ENCODE peak calls at places on chromosomes 16 and 17, in ten cellular contexts. W, A, T, P, U, G, M, X, D and Y are unnamed samples.
A peak's percentile ranks its signal among the peaks of the same experiment; 100 is the strongest.

GRCh38 chr16:58462997-58463891 is 36.7 kb upstream of the NDRG4 start:
- DNase-seq in W (peak; percentile 43), A (no peak), T (no peak), P (no peak), U (no peak), G (no peak), M (no peak), X (no peak), D (peak; percentile 25), Y (peak; percentile 56)

GRCh38 chr16:56613706-56614105 is 5.3 kb downstream of the MT2A start:
- DNase-seq in W (no peak), A (no peak), T (no peak), P (no peak), U (no peak), G (no peak), M (no peak), X (no peak), D (no peak), Y (no peak)

GRCh38 chr17:10600551-10600950 is 51.1 kb upstream of the MYH2 start:
- DNase-seq in W (no peak), A (no peak), T (no peak), P (no peak), U (no peak), G (no peak), M (no peak), X (no peak), D (no peak), Y (no peak)

GRCh38 chr17:63274156-63274555 is 171.9 kb downstream of the CYB561 start:
- DNase-seq in W (no peak), A (no peak), T (no peak), P (no peak), U (no peak), G (no peak), M (peak; percentile 70), X (no peak), D (no peak), Y (no peak)

GRCh38 chr17:13735861-13736260 is 134.1 kb upstream of the HS3ST3A1 start:
- DNase-seq in W (no peak), A (no peak), T (no peak), P (no peak), U (no peak), G (no peak), M (no peak), X (no peak), D (no peak), Y (no peak)

GRCh38 chr17:8900626-8901585 is 33.4 kb upstream of the PIK3R6 start:
- DNase-seq in W (peak; percentile 48), A (no peak), T (no peak), P (peak; percentile 44), U (no peak), G (no peak), M (no peak), X (peak; percentile 31), D (no peak), Y (no peak)

GRCh38 chr17:40540448-40540847 is 24.8 kb downstream of the CCR7 start:
- DNase-seq in W (no peak), A (no peak), T (no peak), P (no peak), U (peak; percentile 17), G (no peak), M (no peak), X (no peak), D (no peak), Y (no peak)

GRCh38 chr17:7355053-7355452 is at the start of gene TMEM95:
- DNase-seq in W (no peak), A (peak; percentile 41), T (no peak), P (no peak), U (no peak), G (no peak), M (no peak), X (peak; percentile 90), D (no peak), Y (no peak)

GRCh38 chr17:73343168-73343634 is 31.4 kb upstream of the CDC42EP4 start:
- DNase-seq in W (no peak), A (no peak), T (no peak), P (peak; percentile 81), U (peak; percentile 86), G (no peak), M (peak; percentile 86), X (no peak), D (peak; percentile 73), Y (peak; percentile 73)

GRCh38 chr17:76018340-76018680 is 8.8 kb downstream of the EVPL start:
- DNase-seq in W (no peak), A (no peak), T (no peak), P (no peak), U (no peak), G (no peak), M (no peak), X (no peak), D (no peak), Y (no peak)

GRCh38 chr16:88514070-88514469 is 56.1 kb upstream of the ZC3H18 start:
- DNase-seq in W (no peak), A (no peak), T (no peak), P (no peak), U (no peak), G (no peak), M (no peak), X (no peak), D (no peak), Y (no peak)

GRCh38 chr16:68539704-68540370 is 746 bp downstream of the ZFP90 start:
- DNase-seq in W (peak; percentile 29), A (no peak), T (no peak), P (no peak), U (no peak), G (no peak), M (peak; percentile 5), X (no peak), D (no peak), Y (no peak)

GRCh38 chr16:51113254-51114125 is 37.6 kb downstream of the SALL1 start:
- DNase-seq in W (peak; percentile 44), A (no peak), T (no peak), P (no peak), U (no peak), G (no peak), M (no peak), X (no peak), D (peak; percentile 31), Y (no peak)

GRCh38 chr16:25126820-25127232 is 15.3 kb downstream of the LCMT1 start:
- DNase-seq in W (no peak), A (peak; percentile 78), T (no peak), P (no peak), U (no peak), G (peak; percentile 60), M (peak; percentile 86), X (no peak), D (no peak), Y (no peak)
- TF ChIP-seq CTCF in W (peak; percentile 55), A (peak; percentile 66), T (peak; percentile 41), P (peak; percentile 37), U (peak; percentile 46), G (peak; percentile 73), M (peak; percentile 82), X (no peak), D (peak; percentile 65), Y (no peak)

DNA sequence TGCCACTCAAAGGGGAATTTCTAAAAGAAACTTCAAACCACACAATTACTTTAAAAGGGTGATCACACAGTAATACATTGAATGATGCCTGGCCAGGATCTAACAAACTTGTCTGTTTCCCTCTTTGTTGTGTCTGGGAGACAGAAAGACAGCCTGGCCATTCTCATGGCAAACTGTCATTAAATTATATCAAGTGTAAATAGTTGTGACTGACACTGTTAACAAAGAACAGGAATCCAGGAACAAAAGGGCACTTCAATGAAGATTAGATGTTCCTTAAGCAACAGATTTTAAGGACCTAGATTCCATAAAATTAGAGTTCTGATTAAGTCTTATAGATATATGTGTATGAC is 383.6 kb downstream of the KCNJ2 start:
- DNase-seq in W (no peak), A (no peak), T (no peak), P (no peak), U (no peak), G (no peak), M (no peak), X (no peak), D (no peak), Y (no peak)
- TF ChIP-seq CTCF in W (no peak), A (no peak), T (no peak), P (no peak), U (no peak), G (no peak), M (no peak), X (no peak), D (no peak), Y (no peak)

GRCh38 chr17:81911277-81911961 is at the start of gene PCYT2:
- DNase-seq in W (peak; percentile 100), A (peak; percentile 95), T (peak; percentile 88), P (peak; percentile 92), U (peak; percentile 89), G (peak; percentile 99), M (peak; percentile 82), X (peak; percentile 98), D (peak; percentile 76), Y (peak; percentile 92)

GRCh38 chr17:81911969-81912368 is 770 bp upstream of the PCYT2 start:
- DNase-seq in W (no peak), A (no peak), T (no peak), P (no peak), U (no peak), G (no peak), M (no peak), X (no peak), D (no peak), Y (no peak)

GRCh38 chr17:81914103-81914850 is 3.1 kb upstream of the PCYT2 start:
- DNase-seq in W (no peak), A (no peak), T (no peak), P (no peak), U (no peak), G (no peak), M (no peak), X (no peak), D (no peak), Y (no peak)

GRCh38 chr17:81913394-81914102 is 2.3 kb upstream of the PCYT2 start:
- DNase-seq in W (no peak), A (no peak), T (no peak), P (no peak), U (no peak), G (no peak), M (no peak), X (no peak), D (no peak), Y (no peak)

GRCh38 chr17:81912441-81913309 is 1.5 kb upstream of the PCYT2 start:
- DNase-seq in W (no peak), A (no peak), T (no peak), P (no peak), U (no peak), G (no peak), M (no peak), X (no peak), D (no peak), Y (no peak)
- TF ChIP-seq CTCF in W (no peak), A (no peak), T (no peak), P (no peak), U (no peak), G (no peak), M (no peak), X (no peak), D (no peak), Y (no peak)

DNA sequence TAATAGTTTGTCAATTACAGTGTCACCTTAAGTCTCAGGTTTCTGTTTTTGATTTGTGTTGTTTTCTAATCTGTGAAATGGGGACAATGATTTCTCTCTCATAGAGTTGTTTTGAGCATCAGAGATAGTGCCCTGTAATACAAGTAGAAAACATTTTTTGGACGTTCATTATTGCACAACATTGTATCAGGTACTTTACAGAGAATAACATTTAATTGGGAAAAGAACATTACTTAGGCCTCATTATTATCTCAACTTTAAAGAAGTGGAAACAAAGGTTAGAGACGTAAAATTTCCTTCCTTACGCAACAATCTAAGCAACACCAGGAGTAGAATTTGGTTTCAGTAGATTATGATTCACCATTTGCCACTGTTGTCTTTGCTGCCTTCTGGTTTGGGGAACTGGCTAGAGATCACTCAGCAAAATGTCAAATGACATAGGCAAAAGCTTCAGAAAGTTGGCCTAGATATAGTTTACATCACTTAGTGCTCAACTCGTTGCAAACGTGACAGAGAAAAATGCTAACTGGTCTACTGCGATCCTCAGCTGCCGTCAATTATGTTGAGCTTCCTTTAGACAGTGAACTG is 1026.8 kb downstream of the CDH11 start:
- DNase-seq in W (no peak), A (no peak), T (no peak), P (no peak), U (no peak), G (no peak), M (peak; percentile 13), X (no peak), D (no peak), Y (no peak)
- TF ChIP-seq CTCF in W (no peak), A (no peak), T (no peak), P (no peak), U (no peak), G (no peak), M (no peak), X (no peak), D (no peak), Y (no peak)